ENCODE peak calls at places on chromosomes 7 and 10, in ten cellular contexts. X is occipital lobe; Z is SK-N-DZ; G is stimulated activated naive CD8-positive, alpha-beta T cell treated with anti-CD3 and anti-CD28 coated beads, Interleukin-15, amount 100 ng/mL, for 72 hours; P is activated naive CD8-positive, alpha-beta T cell treated with anti-CD3 and anti-CD28 coated beads, Interleukin-2, amount 50 U/mL, for 16 hours; C is central memory CD8-positive, alpha-beta T cell; V is left cardiac atrium; Y is frontal cortex; S is head of caudate nucleus; H is T-helper 1 cell. J is an unnamed sample.

GRCh38 chr7:83547526-83547925 is 101.4 kb downstream of the SEMA3E start:
- DNase-seq in X (no peak), Z (peak), G (no peak), P (no peak), C (no peak), V (no peak), Y (no peak), S (no peak), H (no peak), J (no peak)

GRCh38 chr10:9024210-9024609 is 969.7 kb downstream of the GATA3 start:
- DNase-seq in X (no peak), Z (no peak), G (no peak), P (no peak), C (no peak), V (no peak), Y (no peak), S (no peak), H (no peak), J (no peak)

GRCh38 chr7:117283371-117283770 is 39.5 kb downstream of the WNT2 start:
- DNase-seq in X (no peak), Z (no peak), G (no peak), P (no peak), C (no peak), V (no peak), Y (no peak), S (no peak), H (no peak), J (peak)

GRCh38 chr10:122078965-122079401 is 90.0 kb downstream of the TACC2 start:
- DNase-seq in X (no peak), Z (peak), G (no peak), P (no peak), C (no peak), V (no peak), Y (no peak), S (no peak), H (no peak), J (no peak)

GRCh38 chr7:25037325-25037724 is 57.3 kb upstream of the OSBPL3 start:
- DNase-seq in X (no peak), Z (no peak), G (no peak), P (no peak), C (no peak), V (no peak), Y (no peak), S (no peak), H (no peak), J (no peak)

GRCh38 chr7:51352174-51353145 is 35.9 kb upstream of the COBL start:
- DNase-seq in X (no peak), Z (no peak), G (no peak), P (no peak), C (no peak), V (no peak), Y (no peak), S (no peak), H (no peak), J (no peak)

GRCh38 chr7:148385009-148385682 is 205.4 kb upstream of the C7orf33 start:
- DNase-seq in X (peak), Z (no peak), G (no peak), P (no peak), C (no peak), V (no peak), Y (peak), S (peak), H (no peak), J (no peak)

GRCh38 chr7:117229350-117229749 is 93.5 kb downstream of the WNT2 start:
- DNase-seq in X (no peak), Z (no peak), G (no peak), P (no peak), C (no peak), V (no peak), Y (no peak), S (no peak), H (no peak), J (peak)

GRCh38 chr7:28442540-28443420 is 30.5 kb downstream of the CREB5 start:
- DNase-seq in X (no peak), Z (no peak), G (no peak), P (no peak), C (no peak), V (no peak), Y (no peak), S (no peak), H (no peak), J (no peak)

GRCh38 chr10:31650010-31650409 is 278.6 kb downstream of the ARHGAP12 start:
- DNase-seq in X (peak), Z (peak), G (no peak), P (no peak), C (no peak), V (peak), Y (no peak), S (no peak), H (no peak), J (peak)

GRCh38 chr10:14385591-14386201 is 55.0 kb upstream of the FRMD4A start:
- DNase-seq in X (no peak), Z (no peak), G (no peak), P (no peak), C (no peak), V (no peak), Y (no peak), S (no peak), H (no peak), J (no peak)

J was measured in AG08396.